ENCODE peak calls at places on chromosomes 3 and 15, in six cellular contexts. One of them, this sample, is unnamed.

GRCh38 chr15:66649235-66649984 is 52.6 kb upstream of the SMAD6 start:
- DNase-seq in trophoblast cell: no peak
- DNase-seq in neuronal stem cell: no peak
- DNase-seq in H1: no peak
- DNase-seq in IMR-90: no peak
- DNase-seq in mesenchymal stem cell: no peak
- DNase-seq in this sample: no peak

GRCh38 chr3:175606650-175607318 is 747.6 kb downstream of the NAALADL2 start:
- DNase-seq in mesenchymal stem cell: no peak
- DNase-seq in neuronal stem cell: no peak
- DNase-seq in H1: no peak
- DNase-seq in trophoblast cell: no peak
- DNase-seq in IMR-90: peak; percentile 20
- DNase-seq in this sample: no peak

GRCh38 chr3:36763850-36764703 is at the start of gene DCLK3:
- DNase-seq in mesenchymal stem cell: no peak
- DNase-seq in H1: no peak
- DNase-seq in neuronal stem cell: peak; percentile 31
- DNase-seq in trophoblast cell: no peak
- DNase-seq in IMR-90: no peak
- DNase-seq in this sample: peak; percentile 48

GRCh38 chr3:86801921-86802320 is 189.0 kb downstream of the VGLL3 start:
- DNase-seq in IMR-90: peak; percentile 61
- DNase-seq in mesenchymal stem cell: peak; percentile 39
- DNase-seq in trophoblast cell: no peak
- DNase-seq in H1: no peak
- DNase-seq in neuronal stem cell: no peak
- DNase-seq in this sample: no peak

GRCh38 chr3:13702226-13702820 is 153.4 kb downstream of the FBLN2 start:
- DNase-seq in IMR-90: no peak
- DNase-seq in H1: no peak
- DNase-seq in trophoblast cell: no peak
- DNase-seq in mesenchymal stem cell: no peak
- DNase-seq in neuronal stem cell: no peak
- DNase-seq in this sample: no peak

GRCh38 chr3:37580237-37580636 is 281.4 kb upstream of the CTDSPL start:
- DNase-seq in mesenchymal stem cell: no peak
- DNase-seq in neuronal stem cell: no peak
- DNase-seq in IMR-90: no peak
- DNase-seq in trophoblast cell: no peak
- DNase-seq in H1: no peak
- DNase-seq in this sample: no peak

GRCh38 chr3:61985020-61985419 is 388.3 kb downstream of the FEZF2 start:
- DNase-seq in mesenchymal stem cell: peak; percentile 24
- DNase-seq in H1: no peak
- DNase-seq in IMR-90: peak; percentile 82
- DNase-seq in trophoblast cell: no peak
- DNase-seq in neuronal stem cell: no peak
- DNase-seq in this sample: no peak

GRCh38 chr3:129182390-129183180 is 1.1 kb downstream of the CNBP start:
- DNase-seq in mesenchymal stem cell: peak; percentile 52
- DNase-seq in neuronal stem cell: no peak
- DNase-seq in H1: no peak
- DNase-seq in IMR-90: peak; percentile 50
- DNase-seq in trophoblast cell: no peak
- DNase-seq in this sample: no peak

GRCh38 chr15:90762109-90762508 is 45.0 kb downstream of the BLM start:
- DNase-seq in mesenchymal stem cell: peak; percentile 76
- DNase-seq in IMR-90: peak; percentile 68
- DNase-seq in neuronal stem cell: no peak
- DNase-seq in trophoblast cell: peak; percentile 23
- DNase-seq in H1: no peak
- DNase-seq in this sample: no peak

DNA sequence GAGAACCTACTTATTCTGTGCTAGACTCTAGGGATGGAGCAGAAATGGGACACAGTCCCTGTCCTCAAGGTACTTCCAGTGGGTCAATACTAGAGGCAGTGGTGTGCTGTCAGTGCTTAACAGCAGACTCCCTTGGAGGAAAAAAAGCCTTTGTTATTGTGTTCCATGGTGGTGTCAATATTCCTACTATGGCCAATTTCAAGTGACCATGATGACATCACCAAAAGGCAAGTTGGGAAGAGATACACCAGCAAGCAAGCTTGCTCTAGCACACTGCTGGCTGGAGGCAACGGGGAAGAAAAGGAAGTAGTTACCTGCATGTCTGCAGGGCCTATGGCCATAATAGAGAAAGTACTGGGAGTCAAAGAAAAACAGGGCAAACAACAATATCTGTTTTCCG is 89.6 kb upstream of the ETV5 start:
- DNase-seq in IMR-90: no peak
- DNase-seq in trophoblast cell: no peak
- DNase-seq in neuronal stem cell: no peak
- DNase-seq in H1: no peak
- DNase-seq in mesenchymal stem cell: no peak
- DNase-seq in this sample: no peak
- H3K23ac ChIP-seq in IMR-90: no peak overlapping the region
- H3K23ac ChIP-seq in trophoblast cell: no peak overlapping the region
- H3K23ac ChIP-seq in neuronal stem cell: no peak overlapping the region
- H3K23ac ChIP-seq in H1: no peak overlapping the region
- H3K23ac ChIP-seq in mesenchymal stem cell: no peak overlapping the region
- H3K23ac ChIP-seq in this sample: no peak overlapping the region

DNA sequence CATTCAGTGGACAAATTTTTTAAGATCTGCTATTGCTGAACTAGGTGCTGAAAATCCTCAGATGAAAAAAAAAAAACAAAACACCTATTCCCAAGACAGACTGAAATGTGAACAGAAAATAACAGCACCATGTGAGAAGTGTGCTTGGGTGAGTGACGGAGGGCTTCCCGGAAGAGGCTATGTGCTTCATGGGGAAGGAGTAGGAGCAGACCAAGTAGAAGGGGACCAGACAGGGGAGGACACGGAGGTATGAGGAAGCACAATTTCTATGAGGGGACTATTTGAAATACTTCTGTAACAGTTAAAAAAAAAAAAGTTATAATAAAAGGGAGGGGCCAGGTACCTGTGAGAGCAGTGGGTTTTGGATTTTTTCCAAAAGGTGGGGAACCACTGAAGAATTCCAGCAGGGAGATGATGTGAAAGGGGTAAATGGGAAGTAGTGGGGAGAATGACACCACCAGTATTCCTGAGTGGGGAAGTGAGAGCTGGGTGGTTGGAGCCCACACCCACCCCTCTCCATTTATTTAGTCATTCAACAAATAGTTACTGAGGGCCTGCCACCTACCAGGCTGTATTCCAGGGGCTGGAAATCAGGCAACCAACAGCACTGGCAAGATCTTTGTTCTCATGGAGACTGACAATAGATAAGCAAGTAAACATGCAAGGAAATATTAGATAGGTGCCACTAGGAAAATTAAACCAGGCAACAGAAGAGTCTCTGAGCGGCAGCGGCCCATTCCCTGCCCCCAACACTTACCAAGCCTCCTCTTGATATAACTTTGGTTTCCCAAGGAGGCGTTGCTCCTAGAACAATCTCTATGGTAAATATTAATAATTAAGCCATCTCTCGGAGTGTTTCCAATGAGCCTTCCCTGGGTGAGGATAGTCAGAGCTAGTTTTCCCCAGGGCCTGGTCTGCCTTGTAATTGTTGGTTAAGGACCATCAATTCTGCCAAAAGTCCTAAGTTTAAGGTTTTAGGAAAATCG is 3.8 kb upstream of the USP3 start:
- DNase-seq in H1: no peak
- DNase-seq in IMR-90: no peak
- DNase-seq in trophoblast cell: no peak
- DNase-seq in mesenchymal stem cell: no peak
- DNase-seq in neuronal stem cell: no peak
- DNase-seq in this sample: no peak
- H2AFZ ChIP-seq in H1: no peak overlapping the region
- H2AFZ ChIP-seq in IMR-90: peak overlapping the region; percentile 84
- H2AFZ ChIP-seq in trophoblast cell: no peak overlapping the region
- H2AFZ ChIP-seq in mesenchymal stem cell: no peak overlapping the region
- H2AFZ ChIP-seq in neuronal stem cell: peak overlapping the region; percentile 55
- H2AFZ ChIP-seq in this sample: no peak overlapping the region

GRCh38 chr3:130844462-130844861 is 49.4 kb upstream of the ATP2C1 start:
- DNase-seq in mesenchymal stem cell: no peak
- DNase-seq in neuronal stem cell: no peak
- DNase-seq in trophoblast cell: no peak
- DNase-seq in H1: no peak
- DNase-seq in IMR-90: no peak
- DNase-seq in this sample: no peak

GRCh38 chr3:130846181-130846580 is 47.7 kb upstream of the ATP2C1 start:
- DNase-seq in H1: no peak
- DNase-seq in IMR-90: no peak
- DNase-seq in neuronal stem cell: no peak
- DNase-seq in mesenchymal stem cell: no peak
- DNase-seq in trophoblast cell: no peak
- DNase-seq in this sample: no peak

GRCh38 chr3:130850846-130851245 is 43.0 kb upstream of the ATP2C1 start:
- DNase-seq in trophoblast cell: no peak
- DNase-seq in mesenchymal stem cell: no peak
- DNase-seq in neuronal stem cell: no peak
- DNase-seq in H1: no peak
- DNase-seq in IMR-90: no peak
- DNase-seq in this sample: no peak

GRCh38 chr3:130850044-130850797 is 43.7 kb upstream of the ATP2C1 start:
- DNase-seq in trophoblast cell: peak; percentile 53
- DNase-seq in neuronal stem cell: no peak
- DNase-seq in IMR-90: peak; percentile 46
- DNase-seq in mesenchymal stem cell: peak; percentile 19
- DNase-seq in H1: no peak
- DNase-seq in this sample: no peak

DNA sequence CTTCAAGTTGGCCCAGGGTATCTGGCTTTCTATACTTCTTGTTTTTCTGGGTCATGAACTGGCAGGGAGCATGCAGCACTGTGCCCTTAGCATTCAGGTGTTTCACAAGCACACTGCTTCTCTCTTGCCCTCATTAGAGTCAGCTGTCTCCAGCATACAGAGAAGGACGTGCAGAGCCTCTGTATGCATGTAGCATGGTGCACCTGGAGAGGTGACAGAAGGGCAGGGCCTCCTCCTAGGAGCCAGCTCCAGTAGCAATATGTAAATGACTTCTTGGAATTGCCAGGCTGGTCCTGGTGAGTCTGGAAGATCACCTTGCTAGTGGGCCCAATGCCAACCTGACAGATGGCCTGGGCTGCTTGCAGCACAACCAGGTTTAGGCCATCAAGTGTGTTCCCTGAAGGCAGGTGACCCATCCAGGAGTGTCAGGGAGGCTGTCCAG is 44.8 kb upstream of the ATP2C1 start:
- DNase-seq in mesenchymal stem cell: no peak
- DNase-seq in H1: no peak
- DNase-seq in trophoblast cell: no peak
- DNase-seq in neuronal stem cell: no peak
- DNase-seq in IMR-90: no peak
- DNase-seq in this sample: no peak
- H3K23ac ChIP-seq in mesenchymal stem cell: no peak overlapping the region
- H3K23ac ChIP-seq in H1: no peak overlapping the region
- H3K23ac ChIP-seq in trophoblast cell: no peak overlapping the region
- H3K23ac ChIP-seq in neuronal stem cell: no peak overlapping the region
- H3K23ac ChIP-seq in IMR-90: no peak overlapping the region
- H3K23ac ChIP-seq in this sample: no peak overlapping the region

GRCh38 chr3:142152349-142152748 is 3.0 kb upstream of the TFDP2 start:
- DNase-seq in trophoblast cell: no peak
- DNase-seq in neuronal stem cell: no peak
- DNase-seq in mesenchymal stem cell: no peak
- DNase-seq in H1: no peak
- DNase-seq in IMR-90: no peak
- DNase-seq in this sample: peak; percentile 39

GRCh38 chr3:142148871-142149860 is at the start of gene TFDP2:
- DNase-seq in trophoblast cell: peak; percentile 90
- DNase-seq in IMR-90: peak; percentile 83
- DNase-seq in mesenchymal stem cell: peak; percentile 91
- DNase-seq in neuronal stem cell: peak; percentile 92
- DNase-seq in H1: peak; percentile 75
- DNase-seq in this sample: peak; percentile 96

GRCh38 chr3:142151828-142152227 is 2.5 kb upstream of the TFDP2 start:
- DNase-seq in mesenchymal stem cell: no peak
- DNase-seq in IMR-90: no peak
- DNase-seq in neuronal stem cell: no peak
- DNase-seq in H1: no peak
- DNase-seq in trophoblast cell: no peak
- DNase-seq in this sample: no peak

GRCh38 chr3:142151240-142151639 is 1.9 kb upstream of the TFDP2 start:
- DNase-seq in mesenchymal stem cell: no peak
- DNase-seq in neuronal stem cell: no peak
- DNase-seq in IMR-90: no peak
- DNase-seq in H1: no peak
- DNase-seq in trophoblast cell: no peak
- DNase-seq in this sample: no peak

DNA sequence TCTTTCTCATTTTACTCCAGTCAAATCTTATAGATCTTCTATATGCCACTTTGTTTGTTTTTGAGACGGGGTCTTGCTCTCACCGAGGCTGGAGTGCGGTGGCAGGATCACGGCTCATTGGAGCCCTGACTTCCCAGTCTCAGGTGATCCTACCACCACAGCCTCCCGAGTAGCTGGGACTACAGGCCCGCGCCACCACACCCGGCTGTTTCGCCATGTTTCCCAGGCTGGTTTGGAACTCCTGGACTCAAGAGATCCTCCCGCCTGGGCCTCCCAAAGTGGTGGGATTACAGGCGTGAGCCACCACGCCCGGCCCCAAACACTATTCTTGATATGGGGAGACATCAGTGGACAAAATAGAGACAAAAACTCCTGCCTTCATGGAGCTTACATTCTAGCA is 927 bp upstream of the TFDP2 start:
- DNase-seq in H1: no peak
- DNase-seq in IMR-90: no peak
- DNase-seq in neuronal stem cell: no peak
- DNase-seq in mesenchymal stem cell: no peak
- DNase-seq in trophoblast cell: no peak
- DNase-seq in this sample: no peak
- H2AFZ ChIP-seq in H1: no peak overlapping the region
- H2AFZ ChIP-seq in IMR-90: no peak overlapping the region
- H2AFZ ChIP-seq in neuronal stem cell: peak overlapping the region; percentile 96
- H2AFZ ChIP-seq in mesenchymal stem cell: no peak overlapping the region
- H2AFZ ChIP-seq in trophoblast cell: no peak overlapping the region
- H2AFZ ChIP-seq in this sample: no peak overlapping the region

DNA sequence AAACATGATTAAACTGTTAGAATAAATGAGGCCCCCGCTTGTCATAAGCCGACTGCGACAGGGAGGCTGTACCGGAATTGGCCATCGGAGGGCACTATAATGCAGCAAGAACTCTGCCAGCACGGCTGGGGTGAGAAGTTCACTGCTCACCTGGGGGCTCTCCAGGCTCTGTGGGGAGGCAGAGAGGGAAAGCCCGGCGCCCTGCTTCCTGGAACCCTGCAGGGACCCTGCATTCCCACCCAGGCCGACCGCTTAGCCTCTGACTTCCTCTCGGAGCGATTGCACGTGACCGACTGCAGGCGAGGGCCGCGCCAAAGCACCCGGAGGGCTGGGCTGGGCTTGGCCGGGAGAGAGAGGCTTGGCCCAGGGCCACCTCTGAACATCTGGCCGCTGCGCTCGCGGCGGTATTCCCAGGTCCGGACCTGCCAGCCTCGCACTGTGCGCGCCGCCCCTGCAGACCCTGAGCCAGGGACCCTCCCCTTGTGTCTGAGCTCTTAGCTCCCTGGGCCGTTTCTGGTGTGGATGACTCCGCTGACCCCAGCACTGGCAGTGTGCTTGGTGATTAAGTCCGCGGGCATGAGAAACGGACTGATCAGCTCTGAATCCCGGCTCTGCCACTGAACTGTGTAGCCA is 26.2 kb downstream of the DRD3 start:
- DNase-seq in H1: peak; percentile 93
- DNase-seq in neuronal stem cell: peak; percentile 64
- DNase-seq in trophoblast cell: peak; percentile 65
- DNase-seq in IMR-90: peak; percentile 61
- DNase-seq in mesenchymal stem cell: peak; percentile 69
- DNase-seq in this sample: peak; percentile 93
- H3K23ac ChIP-seq in H1: no peak overlapping the region
- H3K23ac ChIP-seq in neuronal stem cell: no peak overlapping the region
- H3K23ac ChIP-seq in trophoblast cell: no peak overlapping the region
- H3K23ac ChIP-seq in IMR-90: no peak overlapping the region
- H3K23ac ChIP-seq in mesenchymal stem cell: no peak overlapping the region
- H3K23ac ChIP-seq in this sample: no peak overlapping the region

This sample was measured in H9.